ENCODE peak calls at places on chromosomes 16 and 17, in seven cellular contexts. L is fibroblast of the aortic adventitia; U is SW 1271; Y is NCI-H1092; M is activated CD4-positive, alpha-beta T cell treated with anti-CD3 and anti-CD28 coated beads, Interleukin-2, amount 50 U/mL, for 48 hours; T is nucleus accumbens; J is NCI-H1105 treated with DMSO at 0.1 percent for 48 hours. N is an unnamed sample.
A peak's percentile ranks its signal among the peaks of the same experiment; 100 is the strongest.

GRCh38 chr17:62824290-62825135 is 16.4 kb upstream of the MARCHF10 start:
- DNase-seq in J (no peak), Y (no peak), L (peak; percentile 78), M (no peak), U (peak; percentile 91), T (no peak), N (no peak)

GRCh38 chr17:73188011-73188410 is 4.8 kb upstream of the COG1 start:
- DNase-seq in M (no peak), L (no peak), Y (no peak), U (no peak), J (no peak), T (no peak), N (peak; percentile 57)

GRCh38 chr16:56336071-56336688 is 89.2 kb downstream of the AMFR start:
- DNase-seq in T (no peak), J (no peak), U (no peak), L (no peak), Y (no peak), M (no peak), N (no peak)

GRCh38 chr17:19533718-19534561 is at the start of gene SLC47A1:
- DNase-seq in U (peak; percentile 43), T (no peak), Y (no peak), L (peak; percentile 22), J (peak; percentile 35), M (peak; percentile 17), N (no peak)

GRCh38 chr16:2856061-2856670 is 1.8 kb downstream of the PRSS22 start:
- DNase-seq in T (no peak), L (no peak), Y (no peak), U (no peak), J (no peak), M (peak; percentile 40), N (no peak)

GRCh38 chr17:58219789-58220183 is 731 bp upstream of the MKS1 start:
- DNase-seq in Y (no peak), M (no peak), L (no peak), J (no peak), T (no peak), U (no peak), N (peak; percentile 6)

GRCh38 chr17:44004077-44004760 is at the start of gene NAGS:
- DNase-seq in M (peak; percentile 5), Y (no peak), T (no peak), J (peak; percentile 20), U (peak; percentile 71), L (no peak), N (peak; percentile 54)

GRCh38 chr17:27323538-27324212 is 29.8 kb downstream of the WSB1 start:
- DNase-seq in T (no peak), U (peak; percentile 31), J (no peak), Y (no peak), M (no peak), L (peak; percentile 83), N (no peak)

GRCh38 chr16:4936181-4936990 is 562 bp downstream of the PPL start:
- DNase-seq in M (no peak), L (no peak), U (no peak), J (peak; percentile 30), T (no peak), Y (no peak), N (peak; percentile 41)

GRCh38 chr16:593406-593805 is 3.5 kb downstream of the RAB40C start:
- DNase-seq in J (peak; percentile 16), T (no peak), U (no peak), L (no peak), M (no peak), Y (no peak), N (no peak)

GRCh38 chr17:42026821-42027539 is 7.1 kb downstream of the NKIRAS2 start:
- DNase-seq in Y (no peak), M (no peak), U (no peak), T (no peak), J (no peak), L (no peak), N (peak; percentile 56)

N was measured in NCI-H524.